ENCODE peak calls at places on chromosome 18, in five cellular contexts. Q is adrenal gland, J is A549, O is AG04449, M is fibroblast of villous mesenchyme. B is an unnamed sample.

GRCh38 chr18:61637905-61638304 is 254.9 kb downstream of the RNF152 start:
- DNase-seq in Q (no peak), J (no peak), O (no peak), M (no peak), B (no peak)

GRCh38 chr18:55478301-55478660 is 109.7 kb downstream of the TCF4 start:
- DNase-seq in Q (no peak), J (no peak), O (no peak), M (peak; percentile 34), B (no peak)

GRCh38 chr18:62452280-62452824 is 70.5 kb upstream of the ZCCHC2 start:
- DNase-seq in Q (no peak), J (peak; percentile 41), O (no peak), M (peak; percentile 49), B (peak; percentile 10)

GRCh38 chr18:8813621-8814020 is 108.3 kb downstream of the MTCL1 start:
- DNase-seq in Q (no peak), J (no peak), O (no peak), M (peak; percentile 31), B (no peak)

GRCh38 chr18:10391506-10391905 is 62.9 kb upstream of the APCDD1 start:
- DNase-seq in Q (no peak), J (no peak), O (no peak), M (no peak), B (no peak)

GRCh38 chr18:34352385-34353163 is 127.9 kb upstream of the NOL4 start:
- DNase-seq in Q (no peak), J (no peak), O (no peak), M (peak; percentile 32), B (no peak)

GRCh38 chr18:6994719-6995430 is 122.7 kb downstream of the LAMA1 start:
- DNase-seq in Q (no peak), J (no peak), O (no peak), M (peak; percentile 16), B (peak; percentile 1)

GRCh38 chr18:53952700-53953099 is 271.8 kb downstream of the MBD2 start:
- DNase-seq in Q (no peak), J (no peak), O (no peak), M (no peak), B (no peak)

GRCh38 chr18:39946623-39947061 is 2008.4 kb upstream of the PIK3C3 start:
- DNase-seq in Q (peak; percentile 61), J (peak; percentile 49), O (peak; percentile 37), M (peak; percentile 80), B (no peak)

GRCh38 chr18:75130591-75131274 is 78.2 kb downstream of the PTGR3 start:
- DNase-seq in Q (no peak), J (no peak), O (no peak), M (peak; percentile 27), B (no peak)
- TF ChIP-seq CTCF in Q (no peak), J (no peak), O (peak; percentile 18), M (peak; percentile 29), B (peak; percentile 32)

GRCh38 chr18:3607309-3608098 is 157.5 kb downstream of the TGIF1 start:
- DNase-seq in Q (no peak), J (no peak), O (no peak), M (peak; percentile 61), B (no peak)

GRCh38 chr18:3604260-3604625 is 154.3 kb downstream of the TGIF1 start:
- DNase-seq in Q (no peak), J (no peak), O (no peak), M (no peak), B (no peak)

GRCh38 chr18:3603460-3604259 is 153.7 kb downstream of the TGIF1 start:
- DNase-seq in Q (no peak), J (peak; percentile 94), O (peak; percentile 97), M (peak; percentile 98), B (peak; percentile 98)

GRCh38 chr18:3604626-3605408 is 154.8 kb downstream of the TGIF1 start:
- DNase-seq in Q (no peak), J (peak; percentile 94), O (peak; percentile 98), M (peak; percentile 99), B (peak; percentile 99)

GRCh38 chr18:3605562-3606443 is 155.8 kb downstream of the TGIF1 start:
- DNase-seq in Q (no peak), J (no peak), O (no peak), M (peak; percentile 72), B (no peak)
- H3K4me3 ChIP-seq in Q (peak overlapping the region; percentile 58), J (peak overlapping the region; percentile 46), O (peak overlapping the region; percentile 56), M (peak overlapping the region; percentile 60), B (peak overlapping the region; percentile 17)

GRCh38 chr18:48036191-48036590 is 105.7 kb upstream of the SMAD2 start:
- DNase-seq in Q (peak; percentile 59), J (no peak), O (no peak), M (no peak), B (no peak)

GRCh38 chr18:48038636-48039035 is 108.2 kb upstream of the SMAD2 start:
- DNase-seq in Q (no peak), J (no peak), O (no peak), M (no peak), B (no peak)

GRCh38 chr18:48036641-48037421 is 106.4 kb upstream of the SMAD2 start:
- DNase-seq in Q (peak; percentile 35), J (no peak), O (no peak), M (no peak), B (no peak)

GRCh38 chr18:48039769-48040215 is 109.3 kb upstream of the SMAD2 start:
- DNase-seq in Q (no peak), J (no peak), O (no peak), M (no peak), B (no peak)

GRCh38 chr18:48037481-48038271 is 107.2 kb upstream of the SMAD2 start:
- DNase-seq in Q (peak; percentile 33), J (peak; percentile 19), O (no peak), M (no peak), B (no peak)
- TF ChIP-seq CTCF in Q (peak; percentile 27), J (peak; percentile 21), O (peak; percentile 7), M (no peak), B (peak; percentile 5)

DNA sequence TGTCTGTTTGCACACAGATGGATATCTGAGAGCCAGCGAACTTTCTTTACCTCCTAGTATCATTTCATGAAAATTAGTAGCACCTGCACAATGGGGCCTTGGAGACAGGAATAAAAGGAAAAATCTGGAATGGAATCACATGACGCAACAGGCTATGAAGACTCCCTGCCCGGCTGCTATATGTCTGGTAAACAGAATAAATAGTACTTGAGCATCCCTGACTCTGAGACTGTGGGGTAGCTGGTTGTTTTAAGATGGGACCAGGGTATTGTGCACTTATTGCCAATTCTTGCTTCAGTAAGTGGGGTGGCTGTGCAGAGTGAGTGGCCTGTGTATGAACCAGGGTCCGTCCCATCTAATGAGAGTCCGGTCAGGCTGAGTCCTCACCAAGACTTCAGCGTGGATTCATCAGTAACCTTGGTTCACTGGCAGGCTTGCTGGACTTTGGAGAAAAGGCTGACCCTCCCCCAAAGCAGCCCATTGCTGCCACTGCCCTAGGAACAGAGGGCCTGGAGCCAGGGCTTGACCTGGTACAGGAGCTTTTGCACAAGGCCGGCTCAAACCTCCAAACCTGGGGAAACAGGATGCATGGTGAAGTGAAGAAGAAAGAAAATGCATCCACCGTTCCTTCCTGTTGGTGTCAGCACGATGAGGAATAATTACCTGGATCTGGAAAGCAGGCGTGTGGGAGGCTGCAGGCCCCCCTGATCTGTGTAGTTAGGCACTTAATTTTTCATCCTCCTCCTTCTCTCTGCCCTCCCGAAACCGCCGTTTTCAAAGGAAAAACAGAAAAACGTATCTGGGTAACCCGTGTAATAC is 147.4 kb downstream of the TGIF1 start:
- DNase-seq in Q (peak; percentile 59), J (no peak), O (no peak), M (peak; percentile 59), B (no peak)
- H3K4me3 ChIP-seq in Q (peak overlapping the region; percentile 59), J (peak overlapping the region; percentile 48), O (no peak overlapping the region), M (no peak overlapping the region), B (no peak overlapping the region)

GRCh38 chr18:78995740-78996395 is 16.2 kb downstream of the SALL3 start:
- DNase-seq in Q (no peak), J (no peak), O (no peak), M (no peak), B (no peak)

GRCh38 chr18:79001001-79001400 is 21.4 kb downstream of the SALL3 start:
- DNase-seq in Q (no peak), J (no peak), O (no peak), M (no peak), B (no peak)

GRCh38 chr18:78999939-79000338 is 20.3 kb downstream of the SALL3 start:
- DNase-seq in Q (no peak), J (no peak), O (no peak), M (no peak), B (no peak)

GRCh38 chr18:78996741-78997490 is 17.3 kb downstream of the SALL3 start:
- DNase-seq in Q (no peak), J (no peak), O (no peak), M (no peak), B (no peak)

DNA sequence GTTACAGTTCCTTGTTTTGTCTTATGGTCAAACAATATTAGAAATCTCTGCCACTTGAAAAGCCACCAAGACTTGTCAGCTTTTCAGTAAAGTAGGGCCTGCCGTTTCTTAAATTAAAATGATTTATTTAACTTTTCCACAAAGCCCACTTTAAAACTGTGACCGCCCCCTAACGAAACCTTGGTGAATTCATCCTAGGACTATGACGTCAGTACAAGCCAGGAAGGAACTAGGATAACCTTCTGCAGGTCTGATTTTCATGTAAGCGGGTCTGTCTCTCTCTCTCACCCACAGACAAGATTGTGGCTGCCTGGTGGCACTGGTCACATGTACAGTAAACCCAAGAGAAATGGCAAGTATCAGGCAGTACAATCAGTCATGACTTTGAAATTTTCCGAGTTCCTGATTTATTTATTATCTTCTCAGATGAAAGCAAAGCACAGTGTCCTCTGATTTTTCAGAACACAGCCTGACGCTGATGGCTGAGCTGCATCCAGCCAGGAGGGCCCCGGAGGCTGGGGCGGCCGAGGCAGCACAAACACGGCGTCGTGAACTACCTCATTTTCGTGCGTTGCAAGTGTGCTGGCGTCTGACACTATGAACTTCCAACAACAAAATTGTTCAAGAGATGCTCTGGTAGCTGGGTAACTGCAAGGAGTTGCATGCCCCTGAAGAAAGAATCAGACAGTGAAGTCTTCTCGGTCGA is 18.9 kb downstream of the SALL3 start:
- DNase-seq in Q (no peak), J (no peak), O (no peak), M (no peak), B (no peak)
- TF ChIP-seq CTCF in Q (no peak), J (no peak), O (no peak), M (no peak), B (no peak)

GRCh38 chr18:2223859-2224258 is 347.4 kb downstream of the METTL4 start:
- DNase-seq in Q (peak; percentile 34), J (peak; percentile 16), O (no peak), M (peak; percentile 40), B (no peak)
- H3K4me3 ChIP-seq in Q (peak overlapping the region; percentile 31), J (no peak overlapping the region), O (no peak overlapping the region), M (peak overlapping the region; percentile 43), B (no peak overlapping the region)

GRCh38 chr18:79030680-79031079 is 38.5 kb upstream of the ATP9B start:
- DNase-seq in Q (no peak), J (no peak), O (no peak), M (no peak), B (no peak)

GRCh38 chr18:79022603-79023002 is 43.0 kb downstream of the SALL3 start:
- DNase-seq in Q (no peak), J (no peak), O (no peak), M (no peak), B (no peak)

DNA sequence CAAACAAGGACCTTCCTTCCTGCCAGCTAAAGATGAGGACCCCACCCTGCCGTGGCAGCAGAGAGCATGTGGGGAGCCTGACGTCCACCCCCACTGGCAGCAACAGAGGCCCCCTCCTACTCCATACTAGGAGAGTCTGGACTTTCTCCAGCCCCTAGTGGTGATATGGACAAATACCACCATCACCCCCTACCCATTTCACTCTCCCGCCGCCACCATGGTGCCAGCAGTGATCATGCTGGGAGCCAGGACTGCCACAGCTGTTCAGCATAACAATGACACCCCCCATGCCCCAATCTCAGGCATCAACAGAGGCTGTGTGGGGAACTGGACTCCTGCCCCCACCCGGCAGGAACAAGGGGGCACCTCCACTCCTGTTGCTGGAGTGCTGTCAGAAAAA is 42.7 kb upstream of the ATP9B start:
- DNase-seq in Q (no peak), J (no peak), O (no peak), M (no peak), B (no peak)
- TF ChIP-seq CTCF in Q (no peak), J (no peak), O (no peak), M (no peak), B (no peak)

B was measured in AG09309.